ENCODE peak calls at places on chromosomes 16 and 17, in eight cellular contexts. One of them, this sample, is unnamed.

GRCh38 chr16:85978291-85978775 is 79.4 kb downstream of the IRF8 start:
- DNase-seq in mesothelial cell of epicardium: no peak
- DNase-seq in BJ: no peak
- DNase-seq in heart right ventricle: no peak
- DNase-seq in body of pancreas: no peak
- DNase-seq in CD4-positive, alpha-beta T cell: no peak
- DNase-seq in activated CD8-positive, alpha-beta T cell treated with anti-CD3 and anti-CD28 coated beads for 36 hours: no peak
- DNase-seq in coronary artery: no peak
- DNase-seq in this sample: no peak

GRCh38 chr16:24116371-24116770 is 139.8 kb upstream of the CACNG3 start:
- DNase-seq in heart right ventricle: peak
- DNase-seq in activated CD8-positive, alpha-beta T cell treated with anti-CD3 and anti-CD28 coated beads for 36 hours: no peak
- DNase-seq in BJ: no peak
- DNase-seq in mesothelial cell of epicardium: no peak
- DNase-seq in body of pancreas: no peak
- DNase-seq in CD4-positive, alpha-beta T cell: no peak
- DNase-seq in coronary artery: no peak
- DNase-seq in this sample: no peak

GRCh38 chr16:68298907-68299515 is 11.7 kb downstream of the SLC7A6OS start:
- DNase-seq in mesothelial cell of epicardium: peak
- DNase-seq in BJ: no peak
- DNase-seq in coronary artery: no peak
- DNase-seq in body of pancreas: peak
- DNase-seq in CD4-positive, alpha-beta T cell: no peak
- DNase-seq in heart right ventricle: peak
- DNase-seq in activated CD8-positive, alpha-beta T cell treated with anti-CD3 and anti-CD28 coated beads for 36 hours: no peak
- DNase-seq in this sample: no peak

GRCh38 chr17:6753565-6753964 is 2.3 kb upstream of the XAF1 start:
- DNase-seq in BJ: no peak
- DNase-seq in coronary artery: no peak
- DNase-seq in heart right ventricle: no peak
- DNase-seq in mesothelial cell of epicardium: no peak
- DNase-seq in activated CD8-positive, alpha-beta T cell treated with anti-CD3 and anti-CD28 coated beads for 36 hours: no peak
- DNase-seq in CD4-positive, alpha-beta T cell: no peak
- DNase-seq in body of pancreas: no peak
- DNase-seq in this sample: no peak

GRCh38 chr17:20995164-20995872 is 47.5 kb downstream of the USP22 start:
- DNase-seq in CD4-positive, alpha-beta T cell: no peak
- DNase-seq in activated CD8-positive, alpha-beta T cell treated with anti-CD3 and anti-CD28 coated beads for 36 hours: no peak
- DNase-seq in BJ: no peak
- DNase-seq in mesothelial cell of epicardium: no peak
- DNase-seq in coronary artery: no peak
- DNase-seq in heart right ventricle: no peak
- DNase-seq in body of pancreas: peak
- DNase-seq in this sample: no peak

GRCh38 chr16:86818701-86819522 is 240.6 kb downstream of the FOXL1 start:
- DNase-seq in heart right ventricle: no peak
- DNase-seq in coronary artery: no peak
- DNase-seq in activated CD8-positive, alpha-beta T cell treated with anti-CD3 and anti-CD28 coated beads for 36 hours: no peak
- DNase-seq in body of pancreas: peak
- DNase-seq in CD4-positive, alpha-beta T cell: no peak
- DNase-seq in BJ: no peak
- DNase-seq in mesothelial cell of epicardium: no peak
- DNase-seq in this sample: no peak

GRCh38 chr17:83078378-83079339 is 750 bp upstream of the METRNL start:
- DNase-seq in body of pancreas: peak
- DNase-seq in coronary artery: no peak
- DNase-seq in mesothelial cell of epicardium: peak
- DNase-seq in CD4-positive, alpha-beta T cell: no peak
- DNase-seq in activated CD8-positive, alpha-beta T cell treated with anti-CD3 and anti-CD28 coated beads for 36 hours: peak
- DNase-seq in heart right ventricle: no peak
- DNase-seq in BJ: no peak
- DNase-seq in this sample: no peak

GRCh38 chr17:266701-267656 is 85.5 kb upstream of the DOC2B start:
- DNase-seq in activated CD8-positive, alpha-beta T cell treated with anti-CD3 and anti-CD28 coated beads for 36 hours: no peak
- DNase-seq in coronary artery: no peak
- DNase-seq in BJ: no peak
- DNase-seq in CD4-positive, alpha-beta T cell: no peak
- DNase-seq in mesothelial cell of epicardium: peak
- DNase-seq in body of pancreas: no peak
- DNase-seq in heart right ventricle: peak
- DNase-seq in this sample: no peak

GRCh38 chr16:23008041-23008440 is 141.2 kb downstream of the USP31 start:
- DNase-seq in activated CD8-positive, alpha-beta T cell treated with anti-CD3 and anti-CD28 coated beads for 36 hours: no peak
- DNase-seq in coronary artery: no peak
- DNase-seq in body of pancreas: no peak
- DNase-seq in mesothelial cell of epicardium: no peak
- DNase-seq in BJ: no peak
- DNase-seq in CD4-positive, alpha-beta T cell: no peak
- DNase-seq in heart right ventricle: no peak
- DNase-seq in this sample: peak

GRCh38 chr17:48261297-48261880 is 153.8 kb downstream of the SNX11 start:
- DNase-seq in body of pancreas: no peak
- DNase-seq in coronary artery: no peak
- DNase-seq in activated CD8-positive, alpha-beta T cell treated with anti-CD3 and anti-CD28 coated beads for 36 hours: peak
- DNase-seq in mesothelial cell of epicardium: no peak
- DNase-seq in CD4-positive, alpha-beta T cell: no peak
- DNase-seq in heart right ventricle: no peak
- DNase-seq in BJ: no peak
- DNase-seq in this sample: no peak

GRCh38 chr17:74474043-74474792 is 7.8 kb downstream of the CD300A start:
- DNase-seq in body of pancreas: no peak
- DNase-seq in CD4-positive, alpha-beta T cell: no peak
- DNase-seq in BJ: no peak
- DNase-seq in heart right ventricle: no peak
- DNase-seq in mesothelial cell of epicardium: no peak
- DNase-seq in coronary artery: no peak
- DNase-seq in activated CD8-positive, alpha-beta T cell treated with anti-CD3 and anti-CD28 coated beads for 36 hours: peak
- DNase-seq in this sample: no peak

GRCh38 chr17:11511696-11512095 is 86.6 kb upstream of the DNAH9 start:
- DNase-seq in BJ: no peak
- DNase-seq in body of pancreas: peak
- DNase-seq in CD4-positive, alpha-beta T cell: no peak
- DNase-seq in heart right ventricle: no peak
- DNase-seq in mesothelial cell of epicardium: no peak
- DNase-seq in coronary artery: no peak
- DNase-seq in activated CD8-positive, alpha-beta T cell treated with anti-CD3 and anti-CD28 coated beads for 36 hours: no peak
- DNase-seq in this sample: no peak

GRCh38 chr17:45793999-45794540 is 9.9 kb downstream of the CRHR1 start:
- DNase-seq in body of pancreas: no peak
- DNase-seq in activated CD8-positive, alpha-beta T cell treated with anti-CD3 and anti-CD28 coated beads for 36 hours: no peak
- DNase-seq in BJ: no peak
- DNase-seq in coronary artery: no peak
- DNase-seq in heart right ventricle: no peak
- DNase-seq in CD4-positive, alpha-beta T cell: no peak
- DNase-seq in mesothelial cell of epicardium: no peak
- DNase-seq in this sample: no peak

GRCh38 chr17:75845058-75845711 is 981 bp upstream of the UNC13D start:
- DNase-seq in CD4-positive, alpha-beta T cell: peak
- DNase-seq in body of pancreas: peak
- DNase-seq in heart right ventricle: peak
- DNase-seq in BJ: no peak
- DNase-seq in coronary artery: peak
- DNase-seq in mesothelial cell of epicardium: peak
- DNase-seq in activated CD8-positive, alpha-beta T cell treated with anti-CD3 and anti-CD28 coated beads for 36 hours: peak
- DNase-seq in this sample: no peak

GRCh38 chr16:1612320-1613111 is at the start of gene CRAMP1:
- DNase-seq in heart right ventricle: no peak
- DNase-seq in BJ: no peak
- DNase-seq in CD4-positive, alpha-beta T cell: no peak
- DNase-seq in mesothelial cell of epicardium: no peak
- DNase-seq in coronary artery: no peak
- DNase-seq in activated CD8-positive, alpha-beta T cell treated with anti-CD3 and anti-CD28 coated beads for 36 hours: peak
- DNase-seq in body of pancreas: peak
- DNase-seq in this sample: no peak
- TF ChIP-seq CTCF in heart right ventricle: no peak
- TF ChIP-seq CTCF in BJ: no peak
- TF ChIP-seq CTCF in CD4-positive, alpha-beta T cell: no peak
- TF ChIP-seq CTCF in mesothelial cell of epicardium: no peak
- TF ChIP-seq CTCF in coronary artery: no peak
- TF ChIP-seq CTCF in activated CD8-positive, alpha-beta T cell treated with anti-CD3 and anti-CD28 coated beads for 36 hours: no peak
- TF ChIP-seq CTCF in body of pancreas: no peak
- TF ChIP-seq CTCF in this sample: no peak

GRCh38 chr17:38883592-38884526 is 14.0 kb downstream of the LASP1 start:
- DNase-seq in CD4-positive, alpha-beta T cell: no peak
- DNase-seq in mesothelial cell of epicardium: no peak
- DNase-seq in coronary artery: no peak
- DNase-seq in activated CD8-positive, alpha-beta T cell treated with anti-CD3 and anti-CD28 coated beads for 36 hours: no peak
- DNase-seq in BJ: no peak
- DNase-seq in body of pancreas: no peak
- DNase-seq in heart right ventricle: peak
- DNase-seq in this sample: no peak
- TF ChIP-seq CTCF in CD4-positive, alpha-beta T cell: no peak
- TF ChIP-seq CTCF in mesothelial cell of epicardium: no peak
- TF ChIP-seq CTCF in coronary artery: no peak
- TF ChIP-seq CTCF in activated CD8-positive, alpha-beta T cell treated with anti-CD3 and anti-CD28 coated beads for 36 hours: peak
- TF ChIP-seq CTCF in BJ: peak
- TF ChIP-seq CTCF in body of pancreas: no peak
- TF ChIP-seq CTCF in heart right ventricle: no peak
- TF ChIP-seq CTCF in this sample: no peak

GRCh38 chr16:81586421-81586820 is 141.8 kb downstream of the CMIP start:
- DNase-seq in body of pancreas: no peak
- DNase-seq in CD4-positive, alpha-beta T cell: no peak
- DNase-seq in activated CD8-positive, alpha-beta T cell treated with anti-CD3 and anti-CD28 coated beads for 36 hours: no peak
- DNase-seq in mesothelial cell of epicardium: no peak
- DNase-seq in heart right ventricle: no peak
- DNase-seq in BJ: no peak
- DNase-seq in coronary artery: no peak
- DNase-seq in this sample: no peak

GRCh38 chr16:81583893-81584705 is 139.5 kb downstream of the CMIP start:
- DNase-seq in heart right ventricle: no peak
- DNase-seq in mesothelial cell of epicardium: no peak
- DNase-seq in CD4-positive, alpha-beta T cell: no peak
- DNase-seq in BJ: no peak
- DNase-seq in body of pancreas: no peak
- DNase-seq in coronary artery: no peak
- DNase-seq in activated CD8-positive, alpha-beta T cell treated with anti-CD3 and anti-CD28 coated beads for 36 hours: no peak
- DNase-seq in this sample: no peak

GRCh38 chr16:81581107-81581506 is 136.5 kb downstream of the CMIP start:
- DNase-seq in coronary artery: no peak
- DNase-seq in body of pancreas: no peak
- DNase-seq in heart right ventricle: no peak
- DNase-seq in mesothelial cell of epicardium: no peak
- DNase-seq in CD4-positive, alpha-beta T cell: no peak
- DNase-seq in activated CD8-positive, alpha-beta T cell treated with anti-CD3 and anti-CD28 coated beads for 36 hours: no peak
- DNase-seq in BJ: no peak
- DNase-seq in this sample: no peak

GRCh38 chr16:81585785-81586184 is 141.2 kb downstream of the CMIP start:
- DNase-seq in CD4-positive, alpha-beta T cell: no peak
- DNase-seq in activated CD8-positive, alpha-beta T cell treated with anti-CD3 and anti-CD28 coated beads for 36 hours: no peak
- DNase-seq in coronary artery: no peak
- DNase-seq in body of pancreas: no peak
- DNase-seq in mesothelial cell of epicardium: no peak
- DNase-seq in heart right ventricle: no peak
- DNase-seq in BJ: no peak
- DNase-seq in this sample: no peak

DNA sequence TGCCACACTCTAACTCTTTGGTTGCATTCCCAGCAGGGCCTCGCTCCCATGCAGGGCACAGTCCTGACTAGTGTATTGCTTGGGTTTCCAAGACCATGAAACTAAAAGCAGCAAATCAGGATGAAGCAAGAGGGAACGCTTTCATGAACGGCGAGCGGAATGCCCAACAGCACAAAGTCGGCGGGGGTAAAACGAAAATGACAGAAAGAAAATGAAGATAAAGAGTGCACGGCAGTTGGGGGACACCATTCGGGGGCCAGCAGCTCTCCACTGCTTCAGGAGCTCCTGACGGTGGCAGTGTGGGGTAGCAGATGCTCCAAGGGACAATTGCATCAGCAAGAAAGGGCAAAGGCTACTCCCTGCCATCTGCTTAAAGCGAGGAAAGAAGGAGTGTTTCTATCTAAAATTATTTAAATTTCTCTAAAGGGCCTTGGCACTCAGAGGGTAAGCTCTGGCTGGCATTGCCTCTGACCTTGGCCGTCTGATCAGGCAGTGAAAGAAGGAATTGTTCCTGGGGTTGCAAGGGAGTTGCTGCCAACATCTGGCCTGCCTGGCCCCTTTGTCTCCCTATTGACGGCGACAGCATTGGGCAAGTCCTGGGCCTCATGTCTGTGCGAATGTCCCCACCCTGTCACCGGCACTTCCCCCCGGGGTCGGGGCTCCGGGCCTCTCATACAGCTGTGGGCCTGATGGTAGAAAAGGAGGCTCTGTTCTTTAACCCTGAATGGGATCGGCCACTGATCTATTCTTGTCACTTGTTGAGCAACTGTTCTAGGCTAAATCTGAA is 138.2 kb downstream of the CMIP start:
- DNase-seq in body of pancreas: peak
- DNase-seq in coronary artery: no peak
- DNase-seq in CD4-positive, alpha-beta T cell: no peak
- DNase-seq in activated CD8-positive, alpha-beta T cell treated with anti-CD3 and anti-CD28 coated beads for 36 hours: no peak
- DNase-seq in mesothelial cell of epicardium: no peak
- DNase-seq in BJ: no peak
- DNase-seq in heart right ventricle: no peak
- DNase-seq in this sample: no peak
- TF ChIP-seq CTCF in body of pancreas: peak
- TF ChIP-seq CTCF in coronary artery: no peak
- TF ChIP-seq CTCF in CD4-positive, alpha-beta T cell: no peak
- TF ChIP-seq CTCF in activated CD8-positive, alpha-beta T cell treated with anti-CD3 and anti-CD28 coated beads for 36 hours: no peak
- TF ChIP-seq CTCF in mesothelial cell of epicardium: no peak
- TF ChIP-seq CTCF in BJ: peak
- TF ChIP-seq CTCF in heart right ventricle: no peak
- TF ChIP-seq CTCF in this sample: no peak

DNA sequence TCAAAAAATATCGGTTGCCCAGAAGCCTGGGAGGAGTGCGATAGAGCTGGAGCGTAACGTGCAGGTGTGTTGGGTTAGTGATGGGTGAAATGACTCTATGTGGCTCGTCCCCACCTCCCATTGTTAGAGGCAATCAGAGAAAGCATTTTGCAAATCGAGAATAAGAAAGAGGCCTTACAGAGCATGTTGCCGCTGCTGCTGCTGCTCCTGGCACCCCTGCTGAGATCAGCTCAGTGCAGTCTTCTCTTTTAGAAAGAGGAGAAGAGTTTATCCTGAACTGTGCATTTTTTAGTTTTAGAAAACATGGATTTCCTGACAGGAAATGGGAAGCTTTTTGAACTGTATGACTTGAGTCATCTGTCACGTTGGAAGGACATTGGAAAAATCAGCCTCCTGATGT is 774.5 kb upstream of the RBFOX1 start:
- DNase-seq in coronary artery: no peak
- DNase-seq in body of pancreas: no peak
- DNase-seq in CD4-positive, alpha-beta T cell: no peak
- DNase-seq in BJ: no peak
- DNase-seq in mesothelial cell of epicardium: no peak
- DNase-seq in activated CD8-positive, alpha-beta T cell treated with anti-CD3 and anti-CD28 coated beads for 36 hours: no peak
- DNase-seq in heart right ventricle: no peak
- DNase-seq in this sample: no peak
- TF ChIP-seq CTCF in coronary artery: no peak
- TF ChIP-seq CTCF in body of pancreas: no peak
- TF ChIP-seq CTCF in CD4-positive, alpha-beta T cell: no peak
- TF ChIP-seq CTCF in BJ: no peak
- TF ChIP-seq CTCF in mesothelial cell of epicardium: no peak
- TF ChIP-seq CTCF in activated CD8-positive, alpha-beta T cell treated with anti-CD3 and anti-CD28 coated beads for 36 hours: no peak
- TF ChIP-seq CTCF in heart right ventricle: no peak
- TF ChIP-seq CTCF in this sample: no peak

GRCh38 chr16:57775661-57776469 is 26.4 kb downstream of the KIFC3 start:
- DNase-seq in heart right ventricle: no peak
- DNase-seq in body of pancreas: peak
- DNase-seq in BJ: no peak
- DNase-seq in activated CD8-positive, alpha-beta T cell treated with anti-CD3 and anti-CD28 coated beads for 36 hours: no peak
- DNase-seq in CD4-positive, alpha-beta T cell: no peak
- DNase-seq in mesothelial cell of epicardium: peak
- DNase-seq in coronary artery: no peak
- DNase-seq in this sample: no peak
- TF ChIP-seq CTCF in heart right ventricle: no peak
- TF ChIP-seq CTCF in body of pancreas: no peak
- TF ChIP-seq CTCF in BJ: no peak
- TF ChIP-seq CTCF in activated CD8-positive, alpha-beta T cell treated with anti-CD3 and anti-CD28 coated beads for 36 hours: no peak
- TF ChIP-seq CTCF in CD4-positive, alpha-beta T cell: no peak
- TF ChIP-seq CTCF in mesothelial cell of epicardium: peak
- TF ChIP-seq CTCF in coronary artery: no peak
- TF ChIP-seq CTCF in this sample: no peak